ENCODE peak calls at places on chromosomes 2 and 18, in eight cellular contexts. S is endothelial cell; W is stimulated activated CD4-positive, alpha-beta T cell treated with anti-CD3 and anti-CD28 coated beads, Interleukin-2, amount 100 ng/mL, for 48 hours; F is left kidney; X is neural progenitor cell; C is choroid plexus epithelial cell; R is OCI-LY7; P is GM19239. D is an unnamed sample.
A peak's percentile ranks its signal among the peaks of the same experiment; 100 is the strongest.

GRCh38 chr2:98293003-98293402 is 53.3 kb upstream of the CNGA3 start:
- DNase-seq in W (no peak), R (no peak), S (no peak), C (no peak), X (no peak), P (no peak), F (no peak), D (no peak)

GRCh38 chr2:200028998-200029397 is 73.6 kb downstream of the MAIP1 start:
- DNase-seq in F (no peak), W (no peak), P (no peak), S (no peak), R (no peak), X (no peak), C (no peak), D (no peak)

GRCh38 chr2:170215019-170215418 is 37.1 kb downstream of the MYO3B start:
- DNase-seq in P (no peak), S (no peak), W (no peak), C (no peak), X (no peak), R (no peak), F (no peak), D (no peak)

GRCh38 chr2:111691164-111691895 is 192.7 kb downstream of the ANAPC1 start:
- DNase-seq in F (no peak), R (no peak), W (no peak), X (no peak), S (no peak), C (no peak), P (no peak), D (no peak)

GRCh38 chr18:35477497-35477896 is 20.3 kb downstream of the INO80C start:
- DNase-seq in W (no peak), P (no peak), C (no peak), X (no peak), S (no peak), R (no peak), F (no peak), D (no peak)

GRCh38 chr18:58027341-58027740 is 16.7 kb upstream of the NEDD4L start:
- DNase-seq in X (no peak), P (no peak), C (no peak), F (no peak), S (no peak), W (no peak), R (no peak), D (no peak)

GRCh38 chr2:228699400-228699799 is 517.9 kb upstream of the SPHKAP start:
- DNase-seq in P (no peak), F (no peak), S (no peak), X (no peak), R (no peak), W (no peak), C (peak; percentile 85), D (no peak)

GRCh38 chr2:66686768-66687167 is 251.8 kb downstream of the MEIS1 start:
- DNase-seq in X (no peak), F (no peak), C (peak; percentile 4), R (no peak), P (no peak), W (no peak), S (no peak), D (no peak)

GRCh38 chr18:57754577-57755330 is 48.4 kb downstream of the ATP8B1 start:
- DNase-seq in S (no peak), W (no peak), X (no peak), P (peak; percentile 28), F (no peak), C (no peak), R (no peak), D (no peak)

GRCh38 chr2:122033796-122034195 is 278.3 kb downstream of the TSN start:
- DNase-seq in P (no peak), R (no peak), S (no peak), X (no peak), W (no peak), C (no peak), F (no peak), D (no peak)

GRCh38 chr18:45361148-45361851 is 254.0 kb upstream of the SLC14A2 start:
- DNase-seq in C (no peak), X (no peak), R (no peak), F (peak; percentile 72), S (no peak), P (no peak), W (no peak), D (no peak)

GRCh38 chr2:142867161-142867560 is 10.3 kb upstream of the KYNU start:
- DNase-seq in P (no peak), W (no peak), S (no peak), F (no peak), C (no peak), X (no peak), R (no peak), D (no peak)

GRCh38 chr2:194087569-194087968 is 1569.5 kb upstream of the SLC39A10 start:
- DNase-seq in X (no peak), W (no peak), P (no peak), F (no peak), R (no peak), C (peak; percentile 59), S (no peak), D (peak; percentile 87)

GRCh38 chr2:17166506-17166905 is 351.7 kb downstream of the RAD51AP2 start:
- DNase-seq in R (no peak), P (no peak), C (peak; percentile 65), W (no peak), X (no peak), F (peak; percentile 68), S (no peak), D (peak; percentile 72)

GRCh38 chr2:109162999-109163398 is 34.0 kb downstream of the SH3RF3 start:
- DNase-seq in R (no peak), S (no peak), W (no peak), C (peak; percentile 41), X (no peak), P (no peak), F (no peak), D (no peak)

GRCh38 chr18:22946217-22946616 is 13.1 kb downstream of the RBBP8 start:
- DNase-seq in R (no peak), X (no peak), S (no peak), F (no peak), W (no peak), P (no peak), C (no peak), D (no peak)

GRCh38 chr2:45786831-45787357 is 135.4 kb downstream of the PRKCE start:
- DNase-seq in P (no peak), X (no peak), W (no peak), R (no peak), S (no peak), F (no peak), C (no peak), D (no peak)

GRCh38 chr18:25351773-25352628 is at the start of gene ZNF521:
- DNase-seq in S (peak; percentile 88), X (peak; percentile 96), P (peak; percentile 68), W (peak; percentile 34), F (peak; percentile 97), C (peak; percentile 88), R (peak; percentile 80), D (peak; percentile 64)

GRCh38 chr2:167052825-167053224 is 164.5 kb downstream of the XIRP2 start:
- DNase-seq in W (no peak), F (no peak), X (no peak), R (no peak), P (no peak), C (peak; percentile 85), S (no peak), D (peak; percentile 24)

GRCh38 chr2:212683346-212683745 is 144.7 kb upstream of the ERBB4 start:
- DNase-seq in F (no peak), S (no peak), R (no peak), W (no peak), P (no peak), C (peak; percentile 48), X (no peak), D (peak; percentile 16)

GRCh38 chr2:144508162-144508765 is 11.7 kb downstream of the ZEB2 start:
- DNase-seq in C (no peak), X (no peak), R (peak; percentile 34), F (no peak), W (no peak), P (no peak), S (no peak), D (no peak)

D was measured in retinal pigment epithelial cell.